ENCODE peak calls at places on chromosomes 4 and X, in seven cellular contexts. Y is GM10248, G is spleen, B is A549, V is endodermal cell, N is mammary epithelial cell, R is BE2C. Z is an unnamed sample.

GRCh38 chr4:73743825-73744602 is 3.6 kb downstream of the CXCL8 start:
- DNase-seq in Y (no peak), G (no peak), B (no peak), V (no peak), N (peak), R (no peak), Z (no peak)

GRCh38 chr4:102787096-102787867 is 26.5 kb upstream of the MANBA start:
- DNase-seq in Y (no peak), G (no peak), B (peak), V (no peak), N (peak), R (no peak), Z (no peak)

GRCh38 chrX:103628386-103629290 is at the start of gene TCEAL1:
- DNase-seq in Y (peak), G (peak), B (peak), V (peak), N (peak), R (peak), Z (no peak)

GRCh38 chr4:42519803-42520417 is 122.6 kb downstream of the SHISA3 start:
- DNase-seq in Y (peak), G (no peak), B (peak), V (peak), N (peak), R (peak), Z (no peak)

GRCh38 chrX:37783284-37783683 is 3.4 kb downstream of the CYBB start:
- DNase-seq in Y (no peak), G (peak), B (no peak), V (no peak), N (no peak), R (no peak), Z (no peak)

GRCh38 chrX:12370444-12371089 is 232.3 kb downstream of the FRMPD4 start:
- DNase-seq in Y (no peak), G (no peak), B (no peak), V (no peak), N (no peak), R (no peak), Z (no peak)

GRCh38 chr4:8295471-8295870 is 25.9 kb downstream of the HTRA3 start:
- DNase-seq in Y (no peak), G (peak), B (no peak), V (no peak), N (no peak), R (peak), Z (no peak)

GRCh38 chrX:119292445-119292844 is 56.4 kb downstream of the PGRMC1 start:
- DNase-seq in Y (no peak), G (no peak), B (peak), V (no peak), N (peak), R (no peak), Z (no peak)

GRCh38 chr4:94758700-94759399 is 1.1 kb downstream of the BMPR1B start:
- DNase-seq in Y (peak), G (no peak), B (peak), V (peak), N (peak), R (peak), Z (no peak)

GRCh38 chrX:48721916-48722315 is 25.4 kb downstream of the SUV39H1 start:
- DNase-seq in Y (no peak), G (no peak), B (no peak), V (no peak), N (no peak), R (no peak), Z (no peak)

GRCh38 chr4:150415213-150415612 is 166.7 kb upstream of the MAB21L2 start:
- DNase-seq in Y (no peak), G (no peak), B (no peak), V (no peak), N (no peak), R (no peak), Z (no peak)

GRCh38 chr4:173367285-173367684 is 3.5 kb upstream of the SAP30 start:
- DNase-seq in Y (peak), G (no peak), B (no peak), V (no peak), N (peak), R (no peak), Z (no peak)

GRCh38 chrX:48468247-48468671 is 1.8 kb downstream of the SLC38A5 start:
- DNase-seq in Y (peak), G (peak), B (no peak), V (peak), N (no peak), R (no peak), Z (no peak)

GRCh38 chr4:19728773-19729172 is 522.9 kb upstream of the SLIT2 start:
- DNase-seq in Y (no peak), G (no peak), B (no peak), V (no peak), N (no peak), R (no peak), Z (no peak)

GRCh38 chr4:5793514-5793913 is 82.5 kb downstream of the EVC start:
- DNase-seq in Y (no peak), G (peak), B (no peak), V (peak), N (no peak), R (no peak), Z (no peak)

GRCh38 chr4:26120098-26120795 is 200.6 kb upstream of the RBPJ start:
- DNase-seq in Y (no peak), G (no peak), B (no peak), V (no peak), N (no peak), R (no peak), Z (no peak)

GRCh38 chrX:10484683-10485247 is 135.6 kb downstream of the MID1 start:
- DNase-seq in Y (no peak), G (no peak), B (peak), V (no peak), N (peak), R (no peak), Z (no peak)

GRCh38 chr4:176949022-176949421 is 156.3 kb upstream of the VEGFC start:
- DNase-seq in Y (no peak), G (no peak), B (no peak), V (no peak), N (no peak), R (no peak), Z (no peak)

GRCh38 chr4:165873298-165874071 is 448 bp downstream of the TLL1 start:
- DNase-seq in Y (peak), G (peak), B (peak), V (peak), N (peak), R (peak), Z (peak)

GRCh38 chr4:7662507-7662846 is 227.7 kb upstream of the PSAPL1 start:
- DNase-seq in Y (no peak), G (peak), B (no peak), V (no peak), N (no peak), R (no peak), Z (no peak)

GRCh38 chr4:110865611-110866254 is 242.9 kb upstream of the PITX2 start:
- DNase-seq in Y (no peak), G (no peak), B (no peak), V (no peak), N (no peak), R (no peak), Z (no peak)

GRCh38 chrX:150762258-150762867 is 69.2 kb downstream of the MTMR1 start:
- DNase-seq in Y (no peak), G (no peak), B (no peak), V (peak), N (no peak), R (no peak), Z (no peak)

GRCh38 chr4:31081375-31081774 is 361.2 kb downstream of the PCDH7 start:
- DNase-seq in Y (no peak), G (no peak), B (no peak), V (no peak), N (peak), R (no peak), Z (no peak)

GRCh38 chrX:34223574-34223973 is 91.5 kb upstream of the FAM47A start:
- DNase-seq in Y (no peak), G (no peak), B (no peak), V (no peak), N (no peak), R (no peak), Z (no peak)

DNA sequence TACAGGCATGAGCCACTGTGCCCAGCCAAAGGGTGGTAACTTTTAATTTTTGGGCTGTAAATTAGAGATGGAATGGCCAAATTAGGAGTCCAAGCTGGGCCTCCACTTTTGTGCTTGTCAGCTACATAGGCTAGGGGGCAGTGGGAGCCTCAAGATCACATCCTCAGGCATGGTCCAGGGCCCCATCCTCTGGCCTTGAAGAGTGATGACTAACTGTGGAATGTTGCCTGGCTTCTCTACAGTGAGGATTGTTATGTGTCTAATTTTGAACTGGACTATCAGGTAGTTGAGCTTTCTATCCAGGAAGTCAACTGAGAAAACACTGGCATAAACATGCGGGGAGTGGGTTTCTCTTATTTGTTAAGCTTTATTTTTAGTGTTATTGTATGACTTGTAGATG is 33.0 kb downstream of the CCNG2 start:
- DNase-seq in Y (no peak), G (no peak), B (no peak), V (no peak), N (peak), R (no peak), Z (no peak)
- TF ChIP-seq CTCF in Y (no peak), G (no peak), B (no peak), V (no peak), N (peak), R (no peak), Z (no peak)

GRCh38 chr4:3785292-3785565 is 19.0 kb downstream of the ADRA2C start:
- DNase-seq in Y (no peak), G (no peak), B (no peak), V (no peak), N (no peak), R (no peak), Z (no peak)

GRCh38 chr4:3784469-3785291 is 18.5 kb downstream of the ADRA2C start:
- DNase-seq in Y (no peak), G (no peak), B (no peak), V (no peak), N (peak), R (no peak), Z (no peak)

GRCh38 chr4:3788366-3788660 is 22.1 kb downstream of the ADRA2C start:
- DNase-seq in Y (no peak), G (no peak), B (no peak), V (no peak), N (no peak), R (peak), Z (no peak)

GRCh38 chr4:3787489-3788365 is 21.5 kb downstream of the ADRA2C start:
- DNase-seq in Y (no peak), G (no peak), B (no peak), V (no peak), N (no peak), R (peak), Z (no peak)

DNA sequence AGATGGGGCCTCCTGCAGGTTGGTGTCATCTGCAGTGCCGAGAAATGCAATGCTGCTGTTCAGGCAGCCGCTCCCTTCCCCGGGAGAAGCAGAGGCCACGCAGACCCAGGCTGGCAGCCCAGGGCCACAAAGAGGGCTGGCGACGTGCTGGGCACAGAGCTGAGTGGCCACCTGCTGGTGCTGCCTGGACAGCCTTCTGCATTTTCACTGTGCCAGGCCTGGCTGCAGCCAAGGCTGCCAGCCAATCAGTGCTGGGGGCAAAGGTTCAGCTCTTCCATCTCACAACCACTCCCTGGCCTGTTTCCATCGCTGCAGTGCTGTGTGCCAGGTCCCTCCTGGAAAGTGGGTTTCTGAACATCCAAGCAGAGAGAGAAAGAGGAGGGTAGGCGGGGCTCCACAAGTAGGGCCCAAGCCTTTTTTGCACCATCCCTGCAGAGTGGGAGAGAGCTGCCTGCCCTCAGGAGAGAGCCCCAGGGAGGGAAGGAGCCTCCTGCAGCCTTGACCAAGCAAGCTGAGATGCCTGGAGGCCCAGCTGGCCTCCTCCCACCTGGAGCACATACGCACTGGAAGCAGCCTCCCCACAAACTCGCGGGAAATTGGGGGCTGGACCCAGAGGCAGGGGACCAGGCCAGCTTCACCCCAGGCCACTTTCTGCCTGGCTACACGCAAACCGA is 20.1 kb downstream of the ADRA2C start:
- DNase-seq in Y (no peak), G (no peak), B (peak), V (no peak), N (no peak), R (peak), Z (no peak)
- TF ChIP-seq CTCF in Y (no peak), G (no peak), B (no peak), V (peak), N (no peak), R (peak), Z (no peak)

GRCh38 chr4:48129307-48130014 is 4.6 kb downstream of the TXK start:
- DNase-seq in Y (peak), G (peak), B (peak), V (peak), N (no peak), R (no peak), Z (no peak)
- TF ChIP-seq CTCF in Y (no peak), G (no peak), B (no peak), V (peak), N (peak), R (no peak), Z (no peak)

DNA sequence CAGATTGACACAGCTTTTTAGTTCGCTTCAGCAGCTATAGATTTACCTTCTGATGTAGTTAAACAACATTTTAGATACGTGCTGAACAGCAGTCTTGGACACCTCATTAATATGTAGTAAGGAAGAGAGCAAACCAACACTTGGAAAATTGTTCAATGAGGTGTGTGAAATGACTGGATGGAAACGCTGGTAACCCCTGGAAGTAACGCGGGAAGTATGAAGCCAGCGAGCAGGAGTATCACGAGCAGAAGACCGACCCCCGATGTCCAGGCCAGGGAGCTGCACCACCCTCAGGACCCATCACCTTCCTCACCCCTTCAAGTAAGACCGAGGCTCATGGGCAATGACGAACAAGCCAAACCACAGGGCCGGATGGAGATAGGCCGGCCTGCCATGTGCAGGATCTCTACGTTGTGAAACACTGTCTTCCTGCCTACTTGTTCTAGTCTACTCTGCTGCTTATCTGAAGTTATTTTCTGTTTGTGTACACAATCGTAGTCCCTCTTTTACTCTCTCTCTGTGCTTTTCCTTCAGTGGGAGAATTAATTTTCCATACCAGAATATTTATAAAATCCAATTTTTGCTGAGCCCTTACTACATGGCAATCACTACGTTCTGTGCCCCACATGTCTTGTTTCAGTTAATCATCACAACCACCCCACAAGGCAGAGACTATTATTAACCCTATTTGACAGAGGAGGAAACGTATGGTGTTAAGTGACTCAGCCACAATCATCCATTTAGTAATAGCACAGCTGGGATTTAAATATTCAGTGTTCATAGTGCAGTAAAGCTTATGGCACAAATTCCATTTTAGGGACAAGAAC is 221.7 kb downstream of the APBB2 start:
- DNase-seq in Y (peak), G (no peak), B (peak), V (no peak), N (peak), R (no peak), Z (no peak)
- TF ChIP-seq CTCF in Y (no peak), G (no peak), B (no peak), V (no peak), N (no peak), R (no peak), Z (no peak)

DNA sequence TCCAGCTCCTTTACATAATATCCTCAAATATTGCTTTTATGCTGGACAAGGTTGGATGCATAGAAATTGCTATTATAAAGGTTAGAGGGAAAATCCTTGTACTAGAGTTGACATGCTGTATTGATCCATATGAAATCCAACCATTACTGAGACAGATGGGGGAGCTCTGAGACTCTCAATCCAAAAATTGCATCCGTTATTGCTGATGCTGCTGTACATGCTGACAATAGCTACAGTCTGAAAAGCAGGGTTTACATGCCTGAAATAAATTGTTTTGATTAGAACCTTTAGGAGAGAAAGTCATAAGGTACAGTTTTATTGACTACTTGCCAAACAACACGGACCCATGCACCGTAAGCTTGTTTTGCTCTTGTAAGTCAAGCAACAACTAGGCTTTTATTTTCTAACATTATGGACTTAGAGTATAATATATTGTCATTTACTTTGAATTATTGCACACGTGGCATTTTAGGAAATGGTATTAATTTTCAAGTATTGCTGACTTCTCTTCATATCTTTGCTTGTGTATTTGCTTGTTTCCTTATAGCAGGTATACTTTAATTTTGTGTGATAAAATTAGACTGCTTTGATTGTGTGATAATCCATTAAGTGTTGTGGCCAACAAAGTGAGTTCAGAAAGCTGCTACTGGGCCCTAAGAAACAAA is 1365.2 kb downstream of the STIM2 start:
- DNase-seq in Y (no peak), G (no peak), B (no peak), V (no peak), N (peak), R (no peak), Z (no peak)
- TF ChIP-seq CTCF in Y (no peak), G (no peak), B (no peak), V (no peak), N (peak), R (no peak), Z (no peak)

DNA sequence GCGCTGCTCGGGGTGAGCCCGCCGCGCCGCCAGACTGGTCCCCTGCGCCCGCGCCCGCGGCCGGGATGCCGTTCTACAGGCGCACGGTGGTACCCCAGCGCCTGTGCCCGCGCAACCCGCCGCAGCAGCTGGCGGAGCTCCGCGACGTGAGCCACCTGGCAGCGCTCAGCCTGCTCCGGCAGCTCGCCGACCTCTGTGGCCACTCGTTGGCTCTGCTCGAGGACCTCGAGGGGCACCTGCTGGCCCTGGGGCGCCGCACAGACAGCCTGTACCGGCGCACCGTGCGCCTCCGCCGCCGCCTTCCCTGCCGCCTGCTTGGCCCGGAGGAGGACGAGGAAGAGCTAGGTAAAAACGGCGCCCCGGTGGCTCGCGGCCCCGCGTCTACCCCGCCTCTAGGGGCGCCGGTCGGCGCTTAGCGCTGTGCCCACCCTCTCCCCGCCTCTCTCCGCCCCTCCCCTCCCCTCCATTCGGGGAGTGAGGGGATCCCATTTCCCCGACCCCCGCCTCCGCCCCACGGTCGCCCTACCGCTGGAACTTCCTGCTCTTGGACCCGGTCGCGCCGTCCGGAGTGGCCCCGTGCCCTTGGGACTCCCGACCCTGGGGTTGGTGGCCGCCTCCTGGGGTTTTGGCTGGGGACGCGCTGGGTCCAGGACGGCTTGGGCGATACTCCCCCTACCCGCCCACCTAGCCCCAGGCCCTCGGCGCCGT is 532 bp downstream of the NHSL2 start:
- DNase-seq in Y (peak), G (no peak), B (peak), V (peak), N (no peak), R (peak), Z (no peak)
- TF ChIP-seq CTCF in Y (no peak), G (no peak), B (peak), V (peak), N (no peak), R (peak), Z (peak)

DNA sequence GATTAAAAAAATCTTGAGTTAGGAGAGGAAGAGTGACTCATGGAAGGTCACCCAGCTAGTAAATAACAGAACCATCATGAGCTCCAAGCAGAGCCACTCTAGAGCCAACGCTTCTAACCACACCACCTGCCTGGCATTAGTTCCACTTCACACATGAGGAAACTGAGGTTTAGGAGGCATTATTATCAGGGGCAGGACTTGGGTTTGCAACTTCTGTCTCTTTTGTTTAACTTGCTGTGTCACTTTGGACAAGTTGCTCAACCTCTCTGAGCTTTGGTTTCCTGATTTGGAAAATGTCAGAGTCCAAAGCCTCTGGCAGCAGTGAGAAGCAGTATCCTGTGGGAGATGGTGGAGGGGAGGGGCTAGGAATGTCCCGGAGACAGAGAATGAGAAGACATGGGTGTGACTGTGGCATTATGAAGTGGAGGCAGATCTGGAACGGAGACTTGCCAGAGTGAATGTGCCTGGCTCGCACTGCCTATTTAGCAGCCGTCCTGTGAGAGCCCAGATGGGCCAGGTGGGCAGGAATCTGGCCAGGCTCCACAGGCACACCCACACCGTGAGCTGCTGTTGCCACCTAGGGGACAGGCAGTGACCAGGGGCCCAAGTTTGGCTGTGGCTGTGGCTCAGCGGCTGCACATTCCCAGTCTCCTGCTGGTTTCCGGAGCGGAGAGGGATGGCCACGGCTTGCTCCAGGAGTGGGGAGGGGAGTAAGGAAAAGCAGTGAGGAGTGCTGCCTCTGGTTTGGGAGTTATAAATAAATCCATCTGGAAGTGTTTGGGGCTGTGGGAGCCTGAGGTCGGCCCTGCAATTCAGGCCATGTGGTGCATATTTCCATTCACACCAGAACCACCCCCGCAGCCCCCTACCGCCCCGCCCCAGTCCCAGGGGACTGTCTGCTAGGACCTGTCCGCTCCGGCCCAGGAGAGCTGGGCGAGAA is 93.4 kb downstream of the NHSL2 start:
- DNase-seq in Y (no peak), G (no peak), B (peak), V (peak), N (peak), R (peak), Z (peak)
- TF ChIP-seq CTCF in Y (no peak), G (no peak), B (peak), V (peak), N (peak), R (peak), Z (peak)